ENCODE peak calls at places on chromosomes 13 and 19, in four cellular contexts. S is stomach, D is SHP77 treated with DMSO at 0.1 percent for 48 hours, E is ELR. T is an unnamed sample.

GRCh38 chr19:39178296-39179006 is 18.3 kb upstream of the NCCRP1 start:
- DNase-seq in S (no peak), D (no peak), E (no peak), T (no peak)

GRCh38 chr13:40591091-40591490 is 75.3 kb downstream of the FOXO1 start:
- DNase-seq in S (no peak), D (no peak), E (no peak), T (no peak)

GRCh38 chr13:23620211-23620610 is 50.0 kb downstream of the TNFRSF19 start:
- DNase-seq in S (no peak), D (no peak), E (no peak), T (no peak)

GRCh38 chr19:41974652-41975051 is 15.5 kb upstream of the RABAC1 start:
- DNase-seq in S (no peak), D (no peak), E (no peak), T (no peak)

GRCh38 chr13:21733475-21734311 is 62.8 kb downstream of the FGF9 start:
- DNase-seq in S (no peak), D (no peak), E (no peak), T (no peak)

GRCh38 chr19:1221141-1221903 is 15.7 kb downstream of the STK11 start:
- DNase-seq in S (peak), D (peak), E (peak), T (no peak)

GRCh38 chr19:17200408-17201079 is 14.6 kb upstream of the USE1 start:
- DNase-seq in S (no peak), D (no peak), E (no peak), T (no peak)

GRCh38 chr13:48318014-48318713 is 14.6 kb downstream of the RB1 start:
- DNase-seq in S (no peak), D (no peak), E (no peak), T (no peak)

GRCh38 chr19:2325261-2326046 is 2.9 kb downstream of the LSM7 start:
- DNase-seq in S (no peak), D (no peak), E (no peak), T (no peak)

GRCh38 chr13:27788271-27788670 is 4.0 kb upstream of the GSX1 start:
- DNase-seq in S (no peak), D (no peak), E (no peak), T (no peak)

GRCh38 chr19:5138606-5139594 is 170.0 kb downstream of the KDM4B start:
- DNase-seq in S (peak), D (no peak), E (peak), T (peak)

GRCh38 chr13:101433895-101434294 is 17.6 kb upstream of the NALCN start:
- DNase-seq in S (no peak), D (no peak), E (peak), T (no peak)

GRCh38 chr13:113086991-113087922 is 18.3 kb upstream of the F7 start:
- DNase-seq in S (no peak), D (no peak), E (no peak), T (no peak)

GRCh38 chr19:35009424-35010415 is 9.6 kb downstream of the GRAMD1A start:
- DNase-seq in S (no peak), D (no peak), E (no peak), T (no peak)

GRCh38 chr19:2426661-2427322 is 594 bp downstream of the TIMM13 start:
- DNase-seq in S (peak), D (no peak), E (peak), T (no peak)

GRCh38 chr13:94886191-94886590 is 173.8 kb upstream of the SOX21 start:
- DNase-seq in S (no peak), D (no peak), E (peak), T (no peak)

GRCh38 chr13:20175907-20176652 is 15.2 kb upstream of the GJA3 start:
- DNase-seq in S (no peak), D (no peak), E (no peak), T (no peak)

GRCh38 chr13:73133536-73133935 is 74.7 kb downstream of the KLF5 start:
- DNase-seq in S (peak), D (no peak), E (peak), T (no peak)

GRCh38 chr19:41324921-41325639 is 15.1 kb downstream of the CCDC97 start:
- DNase-seq in S (no peak), D (no peak), E (peak), T (no peak)

GRCh38 chr19:41871573-41872383 is 5.3 kb upstream of the CD79A start:
- DNase-seq in S (no peak), D (no peak), E (peak), T (peak)

GRCh38 chr13:99446242-99446641 is 55.0 kb upstream of the TM9SF2 start:
- DNase-seq in S (no peak), D (no peak), E (no peak), T (no peak)

GRCh38 chr13:31012285-31013024 is 80.0 kb downstream of the TEX26 start:
- DNase-seq in S (no peak), D (no peak), E (peak), T (no peak)

GRCh38 chr13:39538826-39539555 is 64.0 kb downstream of the LHFPL6 start:
- DNase-seq in S (no peak), D (no peak), E (peak), T (no peak)

T was measured in AML-193.